ENCODE peak calls at places on chromosomes 5 and 9, in five cellular contexts. O, Q, A, F and N are unnamed samples.

GRCh38 chr9:123834907-123835562 is 94.9 kb downstream of the DENND1A start:
- DNase-seq in O (no peak), Q (peak), A (peak), F (peak), N (no peak)

GRCh38 chr5:157025093-157025698 is 33.7 kb downstream of the HAVCR1 start:
- DNase-seq in O (no peak), Q (no peak), A (no peak), F (no peak), N (no peak)

GRCh38 chr5:163248856-163249255 is 188.5 kb upstream of the CCNG1 start:
- DNase-seq in O (no peak), Q (no peak), A (peak), F (peak), N (no peak)

GRCh38 chr5:76602094-76602726 is 21.0 kb downstream of the F2RL2 start:
- DNase-seq in O (no peak), Q (no peak), A (peak), F (peak), N (no peak)

GRCh38 chr9:122800066-122801060 is at the start of gene OR1K1:
- DNase-seq in O (no peak), Q (no peak), A (no peak), F (no peak), N (no peak)

GRCh38 chr9:98727428-98727827 is 18.7 kb upstream of the GABBR2 start:
- DNase-seq in O (no peak), Q (no peak), A (no peak), F (no peak), N (no peak)

GRCh38 chr5:27216367-27216941 is 178.1 kb upstream of the CDH9 start:
- DNase-seq in O (no peak), Q (no peak), A (no peak), F (no peak), N (no peak)

GRCh38 chr9:14710804-14711203 is 11.7 kb downstream of the CER1 start:
- DNase-seq in O (no peak), Q (no peak), A (peak), F (peak), N (no peak)

GRCh38 chr5:35752012-35752411 is 104.7 kb upstream of the IL7R start:
- DNase-seq in O (no peak), Q (no peak), A (no peak), F (no peak), N (no peak)

GRCh38 chr5:149445739-149446369 is 66.8 kb upstream of the IL17B start:
- DNase-seq in O (peak), Q (no peak), A (peak), F (peak), N (no peak)

GRCh38 chr9:137813167-137813566 is 64.4 kb upstream of the CACNA1B start:
- DNase-seq in O (no peak), Q (no peak), A (no peak), F (no peak), N (no peak)

GRCh38 chr9:129809346-129809745 is 6.4 kb downstream of the TOR1B start:
- DNase-seq in O (no peak), Q (no peak), A (no peak), F (no peak), N (no peak)

GRCh38 chr5:57199866-57200265 is 26.0 kb downstream of the GPBP1 start:
- DNase-seq in O (no peak), Q (no peak), A (no peak), F (no peak), N (no peak)

GRCh38 chr5:107858324-107858723 is 187.6 kb upstream of the EFNA5 start:
- DNase-seq in O (no peak), Q (no peak), A (no peak), F (no peak), N (no peak)

GRCh38 chr9:130634191-130634768 is 30.1 kb upstream of the PRDM12 start:
- DNase-seq in O (no peak), Q (no peak), A (no peak), F (no peak), N (no peak)

GRCh38 chr5:57358796-57359592 is 123.6 kb downstream of the ACTBL2 start:
- DNase-seq in O (no peak), Q (no peak), A (no peak), F (peak), N (no peak)

GRCh38 chr9:81619353-81620008 is 69.9 kb downstream of the TLE1 start:
- DNase-seq in O (no peak), Q (no peak), A (peak), F (peak), N (no peak)

GRCh38 chr9:113215142-113215541 is 5.9 kb downstream of the FKBP15 start:
- DNase-seq in O (no peak), Q (no peak), A (peak), F (peak), N (no peak)

GRCh38 chr9:35675204-35675603 is 1.5 kb downstream of the CA9 start:
- DNase-seq in O (no peak), Q (peak), A (no peak), F (no peak), N (no peak)

GRCh38 chr9:136791466-136792276 is 527 bp downstream of the TMEM141 start:
- DNase-seq in O (no peak), Q (peak), A (peak), F (no peak), N (peak)

GRCh38 chr9:137087409-137087925 is 682 bp downstream of the MAN1B1 start:
- DNase-seq in O (no peak), Q (peak), A (no peak), F (no peak), N (no peak)

GRCh38 chr5:142320851-142321560 is 3.8 kb downstream of the SPRY4 start:
- DNase-seq in O (no peak), Q (peak), A (peak), F (peak), N (no peak)

GRCh38 chr5:139395844-139396640 is 1.1 kb upstream of the PROB1 start:
- DNase-seq in O (no peak), Q (no peak), A (no peak), F (no peak), N (no peak)

GRCh38 chr5:29005386-29005785 is 1967.0 kb upstream of the CDH9 start:
- DNase-seq in O (no peak), Q (peak), A (peak), F (no peak), N (peak)

GRCh38 chr5:177388521-177389052 is 4.4 kb downstream of the SLC34A1 start:
- DNase-seq in O (no peak), Q (no peak), A (no peak), F (no peak), N (no peak)

GRCh38 chr9:88589656-88590055 is 54.7 kb downstream of the NXNL2 start:
- DNase-seq in O (no peak), Q (no peak), A (no peak), F (no peak), N (no peak)

GRCh38 chr9:129166962-129167557 is 11.0 kb downstream of the IER5L start:
- DNase-seq in O (peak), Q (no peak), A (peak), F (peak), N (no peak)

GRCh38 chr5:150596826-150597225 is 43.6 kb upstream of the SYNPO start:
- DNase-seq in O (no peak), Q (no peak), A (no peak), F (no peak), N (no peak)

GRCh38 chr9:122378236-122378635 is 7.4 kb downstream of the PTGS1 start:
- DNase-seq in O (peak), Q (no peak), A (no peak), F (no peak), N (no peak)

GRCh38 chr9:36450110-36450732 is 50.2 kb upstream of the RNF38 start:
- DNase-seq in O (no peak), Q (peak), A (peak), F (peak), N (peak)

DNA sequence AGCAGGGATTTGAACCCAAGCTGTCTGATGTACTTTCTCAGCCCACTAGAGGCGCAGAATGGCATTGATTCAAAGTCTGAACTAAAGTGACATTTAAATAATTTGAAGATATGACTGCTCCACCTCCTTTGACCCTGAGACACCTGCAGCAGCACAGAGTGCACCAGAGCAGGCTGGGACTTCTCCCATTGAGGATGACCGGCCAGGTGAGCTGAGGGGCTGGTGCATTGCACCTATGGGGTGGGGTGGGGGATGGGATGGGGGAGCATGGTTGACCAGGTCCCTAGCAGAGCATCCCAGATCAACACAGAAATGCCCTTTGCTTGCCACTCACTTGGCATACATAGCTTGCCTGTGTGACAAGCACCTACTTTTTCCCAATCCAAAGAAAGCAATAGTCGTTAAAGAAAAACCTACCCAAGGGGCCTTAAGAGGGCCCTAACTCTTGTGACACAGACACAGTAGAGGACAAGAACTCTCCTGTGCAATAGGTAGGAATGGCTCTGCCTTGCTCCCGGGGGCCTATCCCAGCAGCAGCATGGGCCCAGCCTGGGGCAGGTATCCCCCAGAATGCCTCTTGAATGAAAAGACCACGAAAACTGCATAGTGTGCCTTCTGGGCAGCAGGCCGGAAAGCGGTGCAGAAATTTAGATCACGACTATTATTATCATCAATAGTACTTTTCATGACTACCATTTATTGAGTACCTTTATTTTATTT is 6.5 kb downstream of the SH3PXD2B start:
- DNase-seq in O (no peak), Q (no peak), A (no peak), F (no peak), N (no peak)
- TF ChIP-seq CTCF in O (no peak), Q (no peak), A (no peak), F (no peak), N (no peak)

DNA sequence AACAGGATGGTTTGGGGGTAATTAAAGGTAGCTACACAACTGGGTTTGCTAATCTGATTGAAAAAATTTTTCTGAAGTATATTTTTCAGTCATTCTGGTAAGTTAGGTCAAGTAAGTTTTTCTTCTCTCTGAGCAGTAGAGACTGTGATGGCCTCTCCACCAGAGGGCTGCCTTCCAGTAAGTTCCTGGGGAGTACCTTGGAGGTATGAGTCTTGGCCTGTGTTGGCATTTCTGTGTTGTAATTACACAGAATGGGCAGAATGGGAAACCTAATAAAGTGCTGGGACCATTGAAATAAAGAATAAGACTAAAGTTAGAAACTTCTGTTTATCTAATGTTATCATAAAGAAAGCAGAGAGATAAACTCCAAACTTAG is 430.8 kb downstream of the ARHGEF28 start:
- DNase-seq in O (no peak), Q (no peak), A (peak), F (peak), N (no peak)
- TF ChIP-seq CTCF in O (no peak), Q (peak), A (peak), F (peak), N (no peak)

GRCh38 chr9:108760841-108761240 is 94.9 kb downstream of the ACTL7B start:
- DNase-seq in O (no peak), Q (no peak), A (no peak), F (no peak), N (no peak)

GRCh38 chr9:108759399-108759798 is 96.4 kb downstream of the ACTL7B start:
- DNase-seq in O (no peak), Q (no peak), A (no peak), F (no peak), N (no peak)

GRCh38 chr9:108755979-108756378 is 99.8 kb downstream of the ACTL7B start:
- DNase-seq in O (no peak), Q (no peak), A (no peak), F (no peak), N (no peak)

GRCh38 chr9:108759835-108760234 is 96.0 kb downstream of the ACTL7B start:
- DNase-seq in O (no peak), Q (no peak), A (no peak), F (no peak), N (no peak)

GRCh38 chr9:108756746-108757490 is 98.9 kb downstream of the ACTL7B start:
- DNase-seq in O (no peak), Q (peak), A (no peak), F (no peak), N (no peak)
- TF ChIP-seq CTCF in O (no peak), Q (peak), A (peak), F (peak), N (peak)

GRCh38 chr9:10366171-10366779 is 246.5 kb downstream of the PTPRD start:
- DNase-seq in O (no peak), Q (peak), A (peak), F (peak), N (peak)
- TF ChIP-seq CTCF in O (peak), Q (peak), A (peak), F (peak), N (peak)

DNA sequence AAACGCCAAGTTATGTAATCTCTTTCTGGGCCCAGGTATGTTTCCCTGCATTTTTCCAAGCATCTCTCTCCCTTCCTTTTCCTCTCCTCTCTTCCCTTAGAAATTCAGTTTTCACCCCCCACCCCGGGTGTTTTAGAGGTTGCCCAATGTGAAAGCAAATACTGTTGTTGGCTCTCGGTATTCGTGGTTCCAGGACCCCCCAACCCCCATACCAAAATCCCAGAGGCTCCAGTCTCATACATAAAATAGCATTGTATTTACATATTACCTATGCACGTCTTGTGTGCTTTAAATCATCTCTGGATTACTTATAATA is 48.8 kb downstream of the ACER2 start:
- DNase-seq in O (no peak), Q (no peak), A (no peak), F (no peak), N (no peak)
- TF ChIP-seq CTCF in O (no peak), Q (no peak), A (no peak), F (no peak), N (no peak)

GRCh38 chr5:79702606-79703380 is 13.2 kb downstream of the CMYA5 start:
- DNase-seq in O (no peak), Q (peak), A (no peak), F (peak), N (peak)
- TF ChIP-seq CTCF in O (peak), Q (peak), A (peak), F (peak), N (peak)